ENCODE peak calls at places on chromosome 4, in four cellular contexts. One of them, this sample, is unnamed.

GRCh38 chr4:114659386-114660008 is 60.9 kb downstream of the UGT8 start:
- DNase-seq in AG09319: no peak
- DNase-seq in astrocyte: peak
- DNase-seq in spleen: peak
- DNase-seq in this sample: no peak

GRCh38 chr4:147550626-147551250 is 66.5 kb upstream of the TMEM184C start:
- DNase-seq in AG09319: no peak
- DNase-seq in astrocyte: peak
- DNase-seq in spleen: no peak
- DNase-seq in this sample: no peak

GRCh38 chr4:140076307-140076706 is 77.7 kb downstream of the MAML3 start:
- DNase-seq in AG09319: no peak
- DNase-seq in astrocyte: no peak
- DNase-seq in spleen: no peak
- DNase-seq in this sample: no peak

GRCh38 chr4:150889306-150889705 is 125.8 kb downstream of the LRBA start:
- DNase-seq in AG09319: no peak
- DNase-seq in astrocyte: no peak
- DNase-seq in spleen: no peak
- DNase-seq in this sample: no peak

GRCh38 chr4:141046255-141046654 is 87.0 kb downstream of the RNF150 start:
- DNase-seq in AG09319: peak
- DNase-seq in astrocyte: peak
- DNase-seq in spleen: no peak
- DNase-seq in this sample: no peak

GRCh38 chr4:38128478-38129451 is 168.6 kb downstream of the PTTG2 start:
- DNase-seq in AG09319: no peak
- DNase-seq in astrocyte: peak
- DNase-seq in spleen: no peak
- DNase-seq in this sample: no peak

GRCh38 chr4:63123441-63123840 is 1285.8 kb downstream of the TECRL start:
- DNase-seq in AG09319: no peak
- DNase-seq in astrocyte: no peak
- DNase-seq in spleen: no peak
- DNase-seq in this sample: no peak

GRCh38 chr4:171813195-171813955 is at the start of gene GALNTL6:
- DNase-seq in AG09319: no peak
- DNase-seq in astrocyte: peak
- DNase-seq in spleen: peak
- DNase-seq in this sample: no peak

GRCh38 chr4:70654605-70655011 is 11.7 kb downstream of the JCHAIN start:
- DNase-seq in AG09319: no peak
- DNase-seq in astrocyte: no peak
- DNase-seq in spleen: no peak
- DNase-seq in this sample: no peak

GRCh38 chr4:77922158-77923094 is 59.8 kb downstream of the MRPL1 start:
- DNase-seq in AG09319: no peak
- DNase-seq in astrocyte: peak
- DNase-seq in spleen: no peak
- DNase-seq in this sample: no peak

GRCh38 chr4:165418116-165418515 is 39.3 kb downstream of the CPE start:
- DNase-seq in AG09319: no peak
- DNase-seq in astrocyte: no peak
- DNase-seq in spleen: no peak
- DNase-seq in this sample: no peak

GRCh38 chr4:155587766-155588165 is 78.9 kb upstream of the GUCY1A1 start:
- DNase-seq in AG09319: no peak
- DNase-seq in astrocyte: no peak
- DNase-seq in spleen: no peak
- DNase-seq in this sample: no peak

GRCh38 chr4:182405087-182405486 is 161.9 kb downstream of the TENM3 start:
- DNase-seq in AG09319: no peak
- DNase-seq in astrocyte: no peak
- DNase-seq in spleen: no peak
- DNase-seq in this sample: no peak

DNA sequence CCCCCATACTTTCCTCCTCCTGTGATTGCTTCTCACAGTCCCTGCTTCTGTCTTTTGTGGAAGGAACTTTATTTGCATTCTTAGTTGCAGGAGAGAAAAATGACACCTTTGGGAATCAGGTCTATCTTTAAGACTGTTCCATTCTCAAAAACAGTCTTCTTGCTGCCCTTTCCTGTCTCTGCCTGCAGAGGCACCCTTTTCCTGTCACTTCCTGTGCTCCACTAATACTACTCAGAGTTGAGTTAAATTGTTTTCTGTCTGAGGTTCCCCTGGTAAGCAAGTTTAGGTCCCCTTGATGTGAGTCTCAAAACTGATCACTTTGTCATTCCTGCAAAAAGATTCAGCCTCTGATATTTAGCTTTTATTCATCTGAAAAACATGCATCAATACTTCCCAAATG is 208.8 kb upstream of the CLNK start:
- DNase-seq in AG09319: no peak
- DNase-seq in astrocyte: no peak
- DNase-seq in spleen: no peak
- DNase-seq in this sample: no peak
- TF ChIP-seq CTCF in AG09319: no peak
- TF ChIP-seq CTCF in astrocyte: peak
- TF ChIP-seq CTCF in spleen: no peak
- TF ChIP-seq CTCF in this sample: peak

DNA sequence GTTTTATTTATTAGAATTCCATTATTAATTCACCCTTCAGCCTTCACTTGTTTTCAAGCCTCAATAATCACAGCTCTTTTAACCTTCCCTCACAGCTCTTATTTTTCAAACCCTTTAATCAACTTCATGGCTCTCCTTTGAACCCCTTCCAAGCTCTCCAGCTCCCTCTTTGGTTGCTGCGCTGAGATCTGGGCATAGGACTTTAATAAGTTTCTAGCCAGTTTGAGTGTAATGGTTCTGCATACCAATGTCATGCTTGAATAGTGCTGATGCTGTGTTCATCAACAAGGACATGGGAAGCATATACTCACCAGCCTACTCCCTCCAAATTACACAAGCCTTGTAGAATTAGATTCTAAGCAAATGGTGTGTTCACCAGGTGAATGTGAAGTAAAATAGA is 3.5 kb upstream of the RNF212 start:
- DNase-seq in AG09319: no peak
- DNase-seq in astrocyte: peak
- DNase-seq in spleen: no peak
- DNase-seq in this sample: no peak
- TF ChIP-seq CTCF in AG09319: no peak
- TF ChIP-seq CTCF in astrocyte: no peak
- TF ChIP-seq CTCF in spleen: no peak
- TF ChIP-seq CTCF in this sample: peak

GRCh38 chr4:14770025-14770424 is 232.3 kb upstream of the CPEB2 start:
- DNase-seq in AG09319: no peak
- DNase-seq in astrocyte: no peak
- DNase-seq in spleen: no peak
- DNase-seq in this sample: no peak

GRCh38 chr4:14767142-14767541 is 235.1 kb upstream of the CPEB2 start:
- DNase-seq in AG09319: no peak
- DNase-seq in astrocyte: no peak
- DNase-seq in spleen: no peak
- DNase-seq in this sample: no peak

GRCh38 chr4:14771504-14772175 is 230.6 kb upstream of the CPEB2 start:
- DNase-seq in AG09319: no peak
- DNase-seq in astrocyte: no peak
- DNase-seq in spleen: no peak
- DNase-seq in this sample: no peak

GRCh38 chr4:14771091-14771490 is 231.2 kb upstream of the CPEB2 start:
- DNase-seq in AG09319: no peak
- DNase-seq in astrocyte: no peak
- DNase-seq in spleen: no peak
- DNase-seq in this sample: no peak

DNA sequence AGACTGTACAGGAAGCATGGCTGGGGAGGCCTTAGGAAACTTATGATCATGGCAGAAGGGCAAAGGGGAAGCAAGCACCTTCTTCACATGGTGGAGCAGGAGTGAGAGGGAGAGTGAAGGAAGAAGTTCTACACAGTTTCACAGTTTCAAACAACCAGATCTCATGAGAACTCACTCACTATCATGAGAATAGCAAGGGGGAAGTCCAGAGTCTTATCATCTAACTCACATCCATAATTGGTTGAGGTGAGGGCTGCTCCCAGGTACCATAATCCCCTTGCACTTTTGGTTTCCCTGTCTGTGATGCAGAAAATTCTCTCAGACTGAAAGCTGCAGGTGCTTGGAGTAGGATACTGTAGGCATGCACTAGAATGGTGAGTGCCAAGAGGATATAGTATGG is 233.8 kb upstream of the CPEB2 start:
- DNase-seq in AG09319: no peak
- DNase-seq in astrocyte: no peak
- DNase-seq in spleen: no peak
- DNase-seq in this sample: no peak
- TF ChIP-seq CTCF in AG09319: no peak
- TF ChIP-seq CTCF in astrocyte: no peak
- TF ChIP-seq CTCF in spleen: no peak
- TF ChIP-seq CTCF in this sample: no peak

DNA sequence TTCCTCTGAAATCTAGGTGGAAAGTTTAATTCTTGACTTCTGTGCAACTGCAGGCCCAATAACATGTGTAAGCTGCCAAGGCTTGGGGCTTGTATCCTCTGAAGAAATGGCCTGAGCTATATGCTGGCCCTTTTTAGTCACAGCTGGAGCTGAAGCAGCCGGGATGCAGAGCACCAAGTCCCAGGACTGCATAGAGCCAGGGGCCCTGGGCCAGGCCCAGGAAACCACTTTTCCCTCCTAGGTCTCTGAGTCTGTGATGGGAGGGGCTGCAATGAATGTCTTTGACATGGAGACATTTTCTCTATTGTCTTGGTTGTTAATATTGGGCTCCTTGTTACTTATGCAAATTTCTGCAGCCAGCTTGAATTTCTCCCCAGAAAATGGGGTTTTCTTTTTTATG is 588.5 kb downstream of the CENPC start:
- DNase-seq in AG09319: no peak
- DNase-seq in astrocyte: no peak
- DNase-seq in spleen: no peak
- DNase-seq in this sample: no peak
- TF ChIP-seq CTCF in AG09319: no peak
- TF ChIP-seq CTCF in astrocyte: no peak
- TF ChIP-seq CTCF in spleen: no peak
- TF ChIP-seq CTCF in this sample: no peak

This sample was measured in osteocyte.